ENCODE peak calls at places on chromosomes 13 and 19, in nine cellular contexts. X is CD8-positive, alpha-beta memory T cell; L is amygdala; B is Calu3; T is left ventricle myocardium inferior; S is Ammon's horn; E is foreskin melanocyte; P is body of pancreas; G is stimulated activated CD4-positive, alpha-beta T cell treated with anti-CD3 and anti-CD28 coated beads, Interleukin-15, amount 100 ng/mL, for 1 hour. A is an unnamed sample.

GRCh38 chr13:95921485-95921884 is 131.7 kb downstream of the UGGT2 start:
- DNase-seq in G (no peak), X (no peak), E (no peak), S (no peak), P (no peak), L (no peak), B (no peak), T (no peak), A (no peak)

GRCh38 chr19:45444318-45445041 is 20.8 kb upstream of the ERCC1 start:
- DNase-seq in L (peak; percentile 58), B (peak; percentile 99), G (peak; percentile 64), E (peak; percentile 75), S (peak; percentile 92), T (peak; percentile 97), P (peak; percentile 96), X (peak; percentile 76), A (peak; percentile 73)

GRCh38 chr13:109778102-109778542 is 8.3 kb downstream of the IRS2 start:
- DNase-seq in T (no peak), B (no peak), P (no peak), G (no peak), S (no peak), E (no peak), L (no peak), X (no peak), A (peak; percentile 50)

GRCh38 chr19:8611890-8612806 is 1.6 kb upstream of the ADAMTS10 start:
- DNase-seq in G (no peak), B (no peak), S (no peak), T (peak; percentile 72), P (peak; percentile 33), X (no peak), L (no peak), E (no peak), A (no peak)

GRCh38 chr19:48513289-48514122 is 1.9 kb upstream of the LMTK3 start:
- DNase-seq in X (peak; percentile 59), S (peak; percentile 95), P (peak; percentile 73), G (peak; percentile 50), T (no peak), L (peak; percentile 71), B (peak; percentile 77), E (peak; percentile 57), A (peak; percentile 86)

GRCh38 chr13:25980255-25980654 is 71.6 kb downstream of the SHISA2 start:
- DNase-seq in P (no peak), G (no peak), X (no peak), E (no peak), B (peak; percentile 50), S (peak; percentile 47), T (no peak), L (no peak), A (peak; percentile 68)

GRCh38 chr13:23289917-23290357 is 109.2 kb downstream of the SGCG start:
- DNase-seq in X (no peak), T (no peak), G (no peak), E (peak; percentile 23), L (no peak), S (peak; percentile 22), P (no peak), B (no peak), A (peak; percentile 33)

GRCh38 chr19:3459322-3459881 is 20.9 kb downstream of the SMIM24 start:
- DNase-seq in G (no peak), T (peak; percentile 91), P (peak; percentile 83), L (peak; percentile 20), E (no peak), X (no peak), B (no peak), S (peak; percentile 88), A (peak; percentile 26)

GRCh38 chr19:593055-593454 is 3.4 kb downstream of the HCN2 start:
- DNase-seq in T (no peak), P (no peak), B (no peak), G (no peak), L (no peak), X (no peak), S (no peak), E (no peak), A (no peak)

GRCh38 chr13:59531571-59532091 is 632.1 kb downstream of the DIAPH3 start:
- DNase-seq in S (peak; percentile 79), L (peak; percentile 13), X (no peak), E (peak; percentile 38), B (peak; percentile 21), T (peak; percentile 85), G (no peak), P (peak; percentile 61), A (peak; percentile 12)

GRCh38 chr13:94996445-94996844 is 284.1 kb upstream of the SOX21 start:
- DNase-seq in B (no peak), T (no peak), G (no peak), X (no peak), S (no peak), E (no peak), P (no peak), L (no peak), A (no peak)

GRCh38 chr19:38614289-38614688 is 3.5 kb downstream of the MAP4K1 start:
- DNase-seq in S (no peak), X (no peak), L (no peak), P (no peak), T (no peak), E (no peak), B (no peak), G (no peak), A (no peak)

GRCh38 chr19:34505321-34506025 is 23.9 kb downstream of the WTIP start:
- DNase-seq in S (no peak), X (no peak), E (no peak), T (no peak), B (no peak), L (no peak), G (no peak), P (no peak), A (no peak)

GRCh38 chr13:40430234-40430633 is 236.2 kb downstream of the FOXO1 start:
- DNase-seq in G (no peak), B (no peak), T (no peak), X (no peak), S (no peak), L (no peak), E (no peak), P (peak; percentile 63), A (no peak)

GRCh38 chr19:55196803-55197202 is 12.5 kb downstream of the PTPRH start:
- DNase-seq in E (no peak), B (no peak), X (no peak), G (no peak), P (no peak), T (no peak), L (no peak), S (no peak), A (peak; percentile 42)

GRCh38 chr13:97257800-97258799 is 36.0 kb downstream of the MBNL2 start:
- DNase-seq in T (peak; percentile 40), S (no peak), L (no peak), P (peak; percentile 81), X (no peak), B (peak; percentile 54), G (no peak), E (peak; percentile 75), A (peak; percentile 71)

GRCh38 chr19:2582984-2583956 is 107.3 kb downstream of the GADD45B start:
- DNase-seq in X (no peak), P (no peak), L (no peak), E (no peak), B (no peak), S (no peak), T (no peak), G (no peak), A (no peak)

GRCh38 chr13:66489172-66489571 is 741.0 kb downstream of the PCDH9 start:
- DNase-seq in E (no peak), B (no peak), P (no peak), G (no peak), X (no peak), L (no peak), T (no peak), S (no peak), A (no peak)

GRCh38 chr13:20142927-20143480 is 17.8 kb downstream of the GJA3 start:
- DNase-seq in S (no peak), P (no peak), X (no peak), G (no peak), T (no peak), E (no peak), B (no peak), L (no peak), A (no peak)

GRCh38 chr19:51043497-51043896 is 8.7 kb upstream of the KLK12 start:
- DNase-seq in G (no peak), E (no peak), X (no peak), T (no peak), P (no peak), S (no peak), L (no peak), B (no peak), A (no peak)

GRCh38 chr19:40623403-40624239 is 22.5 kb downstream of the LTBP4 start:
- DNase-seq in E (no peak), T (no peak), X (no peak), G (no peak), B (no peak), S (no peak), L (no peak), P (no peak), A (peak; percentile 79)

GRCh38 chr19:38152461-38153379 is 71.3 kb downstream of the DPF1 start:
- DNase-seq in P (no peak), G (no peak), L (no peak), B (no peak), X (no peak), E (no peak), T (peak; percentile 41), S (no peak), A (no peak)

GRCh38 chr13:34594507-34594906 is 347.6 kb upstream of the NBEA start:
- DNase-seq in B (no peak), T (no peak), L (no peak), G (no peak), E (no peak), S (no peak), X (no peak), P (no peak), A (no peak)

GRCh38 chr13:90954605-90955004 is 392.9 kb upstream of the MIR17HG start:
- DNase-seq in E (no peak), G (no peak), L (no peak), S (no peak), P (no peak), T (no peak), B (no peak), X (no peak), A (no peak)

GRCh38 chr19:45443462-45444317 is 20.0 kb upstream of the ERCC1 start:
- DNase-seq in E (peak; percentile 79), T (peak; percentile 97), B (peak; percentile 100), L (peak; percentile 28), P (peak; percentile 94), G (peak; percentile 21), X (peak; percentile 44), S (peak; percentile 77), A (peak; percentile 66)

GRCh38 chr13:27006519-27007161 is 165.0 kb downstream of the USP12 start:
- DNase-seq in T (no peak), S (peak; percentile 62), X (no peak), L (peak; percentile 61), B (peak; percentile 32), P (peak; percentile 42), G (no peak), E (no peak), A (no peak)

GRCh38 chr19:48844472-48844871 is 8.2 kb upstream of the HSD17B14 start:
- DNase-seq in P (no peak), B (no peak), L (no peak), T (no peak), G (no peak), X (no peak), S (no peak), E (peak; percentile 42), A (peak; percentile 69)

GRCh38 chr19:35296644-35297514 is 4.9 kb downstream of the MAG start:
- DNase-seq in S (no peak), G (no peak), T (no peak), P (no peak), B (no peak), L (no peak), E (no peak), X (no peak), A (no peak)

GRCh38 chr13:36666482-36667264 is 7.1 kb upstream of the SERTM1 start:
- DNase-seq in X (no peak), G (no peak), S (peak; percentile 44), P (no peak), B (no peak), T (no peak), L (no peak), E (no peak), A (no peak)

GRCh38 chr19:28485300-28485699 is 727.7 kb downstream of the UQCRFS1 start:
- DNase-seq in B (peak; percentile 15), E (no peak), X (no peak), L (no peak), G (no peak), P (no peak), S (no peak), T (no peak), A (peak; percentile 17)